ENCODE peak calls at places on chromosomes 16 and 17, in four cellular contexts. One of them, this sample, is unnamed.

GRCh38 chr17:13420294-13421277 is 181.1 kb downstream of the HS3ST3A1 start:
- DNase-seq in Peyer's patch: no peak
- DNase-seq in neural progenitor cell: no peak
- DNase-seq in transverse colon: peak; percentile 12
- DNase-seq in this sample: no peak

GRCh38 chr16:81686391-81687182 is 92.5 kb upstream of the PLCG2 start:
- DNase-seq in neural progenitor cell: no peak
- DNase-seq in transverse colon: no peak
- DNase-seq in Peyer's patch: no peak
- DNase-seq in this sample: no peak

GRCh38 chr17:41579484-41580243 is 7.0 kb downstream of the KRT14 start:
- DNase-seq in transverse colon: peak; percentile 93
- DNase-seq in neural progenitor cell: peak; percentile 91
- DNase-seq in Peyer's patch: peak; percentile 91
- DNase-seq in this sample: peak; percentile 23

GRCh38 chr17:75430159-75430748 is 24.8 kb upstream of the GRB2 start:
- DNase-seq in Peyer's patch: peak; percentile 59
- DNase-seq in neural progenitor cell: peak; percentile 87
- DNase-seq in transverse colon: peak; percentile 36
- DNase-seq in this sample: no peak

GRCh38 chr16:59758848-59759247 is 1024.7 kb upstream of the GOT2 start:
- DNase-seq in Peyer's patch: no peak
- DNase-seq in neural progenitor cell: no peak
- DNase-seq in transverse colon: no peak
- DNase-seq in this sample: no peak

GRCh38 chr17:42578282-42578869 is 847 bp upstream of the PSMC3IP start:
- DNase-seq in transverse colon: peak; percentile 88
- DNase-seq in neural progenitor cell: peak; percentile 92
- DNase-seq in Peyer's patch: peak; percentile 80
- DNase-seq in this sample: peak; percentile 61

GRCh38 chr16:48535831-48536599 is 74.0 kb downstream of the N4BP1 start:
- DNase-seq in Peyer's patch: no peak
- DNase-seq in transverse colon: peak; percentile 36
- DNase-seq in neural progenitor cell: peak; percentile 55
- DNase-seq in this sample: no peak

GRCh38 chr17:36142230-36142629 is 34.2 kb downstream of the TBC1D3B start:
- DNase-seq in transverse colon: peak; percentile 34
- DNase-seq in Peyer's patch: no peak
- DNase-seq in neural progenitor cell: no peak
- DNase-seq in this sample: no peak

GRCh38 chr16:12601290-12601900 is 202.3 kb downstream of the CPPED1 start:
- DNase-seq in transverse colon: no peak
- DNase-seq in neural progenitor cell: no peak
- DNase-seq in Peyer's patch: peak; percentile 40
- DNase-seq in this sample: no peak

GRCh38 chr17:30191072-30191471 is 44.4 kb downstream of the SLC6A4 start:
- DNase-seq in Peyer's patch: no peak
- DNase-seq in transverse colon: no peak
- DNase-seq in neural progenitor cell: no peak
- DNase-seq in this sample: no peak

GRCh38 chr17:58335061-58335731 is 6.6 kb upstream of the TSPOAP1 start:
- DNase-seq in transverse colon: no peak
- DNase-seq in neural progenitor cell: no peak
- DNase-seq in Peyer's patch: peak; percentile 43
- DNase-seq in this sample: no peak

GRCh38 chr16:75860654-75861053 is 134.4 kb upstream of the CPHXL start:
- DNase-seq in neural progenitor cell: peak; percentile 66
- DNase-seq in transverse colon: no peak
- DNase-seq in Peyer's patch: no peak
- DNase-seq in this sample: no peak

GRCh38 chr16:18800674-18801196 is 614 bp downstream of the ARL6IP1 start:
- DNase-seq in neural progenitor cell: peak; percentile 73
- DNase-seq in Peyer's patch: no peak
- DNase-seq in transverse colon: peak; percentile 17
- DNase-seq in this sample: no peak

GRCh38 chr16:77499373-77500285 is 64.8 kb upstream of the ADAMTS18 start:
- DNase-seq in Peyer's patch: no peak
- DNase-seq in neural progenitor cell: no peak
- DNase-seq in transverse colon: peak; percentile 8
- DNase-seq in this sample: no peak

GRCh38 chr16:78230832-78231231 is 131.4 kb downstream of the WWOX start:
- DNase-seq in Peyer's patch: no peak
- DNase-seq in transverse colon: peak; percentile 12
- DNase-seq in neural progenitor cell: no peak
- DNase-seq in this sample: no peak

GRCh38 chr16:28139530-28139929 is 72.2 kb downstream of the XPO6 start:
- DNase-seq in transverse colon: no peak
- DNase-seq in Peyer's patch: no peak
- DNase-seq in neural progenitor cell: no peak
- DNase-seq in this sample: no peak

GRCh38 chr17:72421128-72422092 is 300.6 kb downstream of the SOX9 start:
- DNase-seq in Peyer's patch: peak; percentile 81
- DNase-seq in neural progenitor cell: no peak
- DNase-seq in transverse colon: peak; percentile 78
- DNase-seq in this sample: no peak

GRCh38 chr16:79618712-79619050 is 18.1 kb upstream of the MAF start:
- DNase-seq in transverse colon: no peak
- DNase-seq in neural progenitor cell: no peak
- DNase-seq in Peyer's patch: no peak
- DNase-seq in this sample: no peak

GRCh38 chr17:13581925-13582324 is 19.8 kb downstream of the HS3ST3A1 start:
- DNase-seq in transverse colon: no peak
- DNase-seq in Peyer's patch: no peak
- DNase-seq in neural progenitor cell: no peak
- DNase-seq in this sample: no peak

GRCh38 chr17:70169707-70170597 is 620 bp downstream of the KCNJ2 start:
- DNase-seq in Peyer's patch: no peak
- DNase-seq in transverse colon: no peak
- DNase-seq in neural progenitor cell: no peak
- DNase-seq in this sample: no peak

GRCh38 chr17:80252871-80253270 is 7.8 kb upstream of the RNF213 start:
- DNase-seq in neural progenitor cell: peak; percentile 70
- DNase-seq in Peyer's patch: peak; percentile 82
- DNase-seq in transverse colon: peak; percentile 84
- DNase-seq in this sample: peak; percentile 88

GRCh38 chr17:41880130-41880529 is 14.9 kb upstream of the KLHL11 start:
- DNase-seq in neural progenitor cell: no peak
- DNase-seq in transverse colon: no peak
- DNase-seq in Peyer's patch: no peak
- DNase-seq in this sample: no peak

GRCh38 chr17:65249774-65250173 is 112.6 kb downstream of the RGS9 start:
- DNase-seq in neural progenitor cell: no peak
- DNase-seq in transverse colon: no peak
- DNase-seq in Peyer's patch: no peak
- DNase-seq in this sample: no peak

GRCh38 chr17:50604470-50604869 is 30.2 kb upstream of the ABCC3 start:
- DNase-seq in Peyer's patch: no peak
- DNase-seq in transverse colon: peak; percentile 19
- DNase-seq in neural progenitor cell: no peak
- DNase-seq in this sample: no peak

GRCh38 chr17:43673516-43674323 is 12.0 kb upstream of the MEOX1 start:
- DNase-seq in transverse colon: peak; percentile 80
- DNase-seq in Peyer's patch: peak; percentile 83
- DNase-seq in neural progenitor cell: peak; percentile 70
- DNase-seq in this sample: peak; percentile 78

GRCh38 chr16:84553873-84554399 is 49.5 kb upstream of the MEAK7 start:
- DNase-seq in transverse colon: no peak
- DNase-seq in neural progenitor cell: no peak
- DNase-seq in Peyer's patch: no peak
- DNase-seq in this sample: peak; percentile 33

GRCh38 chr16:19688396-19689024 is 29.5 kb downstream of the KNOP1 start:
- DNase-seq in transverse colon: no peak
- DNase-seq in neural progenitor cell: no peak
- DNase-seq in Peyer's patch: no peak
- DNase-seq in this sample: no peak

GRCh38 chr17:41773190-41773588 is 13.3 kb downstream of the JUP start:
- DNase-seq in Peyer's patch: peak; percentile 94
- DNase-seq in neural progenitor cell: peak; percentile 57
- DNase-seq in transverse colon: peak; percentile 93
- DNase-seq in this sample: no peak

GRCh38 chr17:33506889-33507650 is 214.0 kb upstream of the ASIC2 start:
- DNase-seq in Peyer's patch: no peak
- DNase-seq in transverse colon: no peak
- DNase-seq in neural progenitor cell: no peak
- DNase-seq in this sample: no peak

GRCh38 chr16:8678068-8678927 is 3.9 kb downstream of the ABAT start:
- DNase-seq in transverse colon: no peak
- DNase-seq in neural progenitor cell: no peak
- DNase-seq in Peyer's patch: no peak
- DNase-seq in this sample: no peak

GRCh38 chr16:71364306-71364705 is 5.8 kb downstream of the CALB2 start:
- DNase-seq in transverse colon: no peak
- DNase-seq in neural progenitor cell: no peak
- DNase-seq in Peyer's patch: no peak
- DNase-seq in this sample: no peak

GRCh38 chr16:71367243-71367976 is 8.9 kb downstream of the CALB2 start:
- DNase-seq in neural progenitor cell: peak; percentile 89
- DNase-seq in Peyer's patch: peak; percentile 62
- DNase-seq in transverse colon: peak; percentile 38
- DNase-seq in this sample: no peak

GRCh38 chr16:71368958-71369357 is 10.4 kb downstream of the CALB2 start:
- DNase-seq in Peyer's patch: no peak
- DNase-seq in neural progenitor cell: no peak
- DNase-seq in transverse colon: no peak
- DNase-seq in this sample: no peak

GRCh38 chr16:71369494-71369893 is 11.0 kb downstream of the CALB2 start:
- DNase-seq in transverse colon: no peak
- DNase-seq in Peyer's patch: no peak
- DNase-seq in neural progenitor cell: no peak
- DNase-seq in this sample: no peak

GRCh38 chr16:71365021-71365420 is 6.5 kb downstream of the CALB2 start:
- DNase-seq in neural progenitor cell: no peak
- DNase-seq in transverse colon: no peak
- DNase-seq in Peyer's patch: no peak
- DNase-seq in this sample: no peak
- TF ChIP-seq CTCF in neural progenitor cell: no peak
- TF ChIP-seq CTCF in transverse colon: no peak
- TF ChIP-seq CTCF in Peyer's patch: no peak
- TF ChIP-seq CTCF in this sample: no peak

DNA sequence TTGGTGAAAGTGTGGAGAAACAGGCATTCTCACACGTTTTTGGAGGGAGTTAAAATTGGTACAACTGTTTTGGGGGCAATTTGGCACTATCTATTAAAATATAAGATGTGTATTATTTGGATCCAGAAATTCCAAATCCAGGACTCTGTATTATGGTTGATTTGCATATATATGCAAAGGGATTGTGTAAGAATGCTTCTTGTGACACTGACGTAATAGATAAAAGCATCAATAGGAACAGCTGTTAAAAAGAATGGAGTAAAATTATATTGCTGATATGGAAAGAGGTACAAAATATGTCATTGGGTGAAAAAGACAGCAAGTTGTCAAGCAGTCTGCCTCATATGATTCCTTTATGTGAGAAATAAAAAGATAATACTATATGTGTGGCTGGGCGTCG is 17.3 kb downstream of the FA2H start:
- DNase-seq in Peyer's patch: no peak
- DNase-seq in transverse colon: no peak
- DNase-seq in neural progenitor cell: no peak
- DNase-seq in this sample: no peak
- H3K27me3 ChIP-seq in Peyer's patch: no peaks in the 10 kb centered on the region
- H3K27me3 ChIP-seq in transverse colon: no peaks in the 10 kb centered on the region
- H3K27me3 ChIP-seq in neural progenitor cell: no peaks in the 10 kb centered on the region
- H3K27me3 ChIP-seq in this sample: no peaks in the 10 kb centered on the region

DNA sequence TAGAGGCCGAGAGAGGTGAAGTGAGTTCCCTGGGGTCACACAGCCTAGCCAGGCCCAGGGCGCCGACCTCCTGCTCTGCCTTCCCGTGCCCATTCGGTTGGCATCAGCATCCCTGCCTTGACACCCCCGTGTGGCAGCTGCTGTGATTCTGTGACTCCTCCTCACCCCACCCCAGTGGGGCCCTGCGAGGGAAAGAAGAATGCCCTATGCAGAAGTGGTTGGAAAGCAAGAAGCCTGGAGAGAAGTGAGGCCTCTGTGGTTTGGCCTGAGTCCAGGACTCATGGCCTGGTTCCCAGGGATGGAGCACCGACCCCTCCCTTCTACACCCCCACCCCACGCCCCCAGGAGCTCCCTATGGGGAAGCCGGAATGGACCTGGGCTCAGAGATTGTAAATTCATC is 296.2 kb downstream of the SEC14L1 start:
- DNase-seq in neural progenitor cell: no peak
- DNase-seq in transverse colon: peak; percentile 42
- DNase-seq in Peyer's patch: no peak
- DNase-seq in this sample: no peak
- TF ChIP-seq CTCF in neural progenitor cell: no peak
- TF ChIP-seq CTCF in transverse colon: no peak
- TF ChIP-seq CTCF in Peyer's patch: no peak
- TF ChIP-seq CTCF in this sample: no peak

DNA sequence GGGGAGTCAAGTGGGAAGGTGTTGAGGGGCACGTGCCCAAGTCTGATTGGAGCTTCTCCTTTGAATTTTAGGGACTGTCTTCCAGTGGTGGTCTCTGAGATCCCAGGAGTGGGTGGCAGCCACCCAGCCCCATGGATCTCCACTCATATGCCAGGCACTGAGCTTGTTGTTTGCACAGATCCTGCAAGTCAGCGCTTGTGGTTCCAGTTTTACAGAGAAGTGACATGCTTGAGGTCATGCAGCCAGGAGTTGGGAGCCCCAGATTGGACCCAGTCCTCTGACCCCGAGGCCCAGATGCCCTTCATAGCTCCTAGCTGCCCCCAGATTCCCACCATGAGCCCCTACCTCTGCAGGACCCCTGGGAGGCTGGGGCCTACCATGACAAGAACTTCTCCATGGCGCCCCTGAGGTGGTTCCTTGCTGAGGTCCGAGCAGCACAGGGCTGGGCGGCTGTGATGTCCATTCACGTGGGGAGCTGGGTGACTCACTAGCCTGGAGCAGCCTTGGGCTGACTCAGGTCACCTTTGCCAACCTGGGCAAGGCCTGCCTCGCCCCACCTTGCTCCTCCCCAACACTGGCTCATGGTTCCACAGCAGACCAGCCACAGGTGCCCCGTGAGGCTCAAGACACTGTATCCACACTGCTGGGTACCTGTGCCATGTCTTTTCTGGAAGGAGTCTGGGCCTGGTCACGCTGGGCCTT is 47.4 kb downstream of the RAI1 start:
- DNase-seq in Peyer's patch: peak; percentile 73
- DNase-seq in transverse colon: peak; percentile 45
- DNase-seq in neural progenitor cell: no peak
- DNase-seq in this sample: no peak
- H3K27me3 ChIP-seq in Peyer's patch: no peaks in the 10 kb centered on the region
- H3K27me3 ChIP-seq in transverse colon: no peaks in the 10 kb centered on the region
- H3K27me3 ChIP-seq in neural progenitor cell: peaks cover 38% of the 10 kb centered on the region
- H3K27me3 ChIP-seq in this sample: no peaks in the 10 kb centered on the region

GRCh38 chr17:45317113-45317820 is 447 bp upstream of the MAP3K14 start:
- DNase-seq in Peyer's patch: peak; percentile 100
- DNase-seq in transverse colon: peak; percentile 100
- DNase-seq in neural progenitor cell: peak; percentile 100
- DNase-seq in this sample: peak; percentile 100
- TF ChIP-seq CTCF in Peyer's patch: no peak
- TF ChIP-seq CTCF in transverse colon: no peak
- TF ChIP-seq CTCF in neural progenitor cell: no peak
- TF ChIP-seq CTCF in this sample: no peak